ENCODE peak calls at places on chromosomes 1 and 21, in nine cellular contexts. X is fibroblast of gingiva; L is NCI-H748 treated with DMSO at 0.1 percent for 48 hours; Y is thoracic aorta; D is CD8-positive, alpha-beta memory T cell; Q is T-helper 1 cell; T is NCI-H1048; M is osteocyte; P is effector memory CD8-positive, alpha-beta T cell. F is an unnamed sample.

GRCh38 chr1:116982319-116983004 is 19.1 kb upstream of the CD101 start:
- DNase-seq in X (no peak), L (no peak), Y (no peak), D (no peak), Q (no peak), T (no peak), M (no peak), P (no peak), F (no peak)

GRCh38 chr1:206835186-206835585 is 30.2 kb upstream of the IL20 start:
- DNase-seq in X (no peak), L (no peak), Y (no peak), D (no peak), Q (no peak), T (no peak), M (no peak), P (no peak), F (no peak)

GRCh38 chr1:226149806-226150205 is 36.7 kb downstream of the ACBD3 start:
- DNase-seq in X (peak; percentile 50), L (no peak), Y (no peak), D (no peak), Q (no peak), T (no peak), M (peak; percentile 40), P (no peak), F (peak; percentile 10)

GRCh38 chr1:164735315-164736052 is 176.5 kb downstream of the PBX1 start:
- DNase-seq in X (no peak), L (peak; percentile 24), Y (no peak), D (no peak), Q (no peak), T (no peak), M (no peak), P (no peak), F (no peak)

GRCh38 chr1:11706292-11706691 is 14.8 kb downstream of the DRAXIN start:
- DNase-seq in X (no peak), L (no peak), Y (no peak), D (no peak), Q (no peak), T (no peak), M (no peak), P (no peak), F (no peak)

GRCh38 chr1:198201956-198202784 is 45.4 kb downstream of the NEK7 start:
- DNase-seq in X (no peak), L (no peak), Y (no peak), D (no peak), Q (no peak), T (no peak), M (no peak), P (no peak), F (no peak)

GRCh38 chr21:29372063-29372802 is 73.5 kb downstream of the BACH1 start:
- DNase-seq in X (peak; percentile 68), L (peak; percentile 61), Y (peak; percentile 21), D (peak; percentile 59), Q (no peak), T (peak; percentile 38), M (no peak), P (peak; percentile 60), F (peak; percentile 56)

GRCh38 chr1:163295949-163296348 is 25.8 kb upstream of the NUF2 start:
- DNase-seq in X (peak; percentile 53), L (no peak), Y (no peak), D (no peak), Q (no peak), T (no peak), M (no peak), P (no peak), F (no peak)

GRCh38 chr1:153400244-153400643 is 9.4 kb upstream of the S100A8 start:
- DNase-seq in X (no peak), L (no peak), Y (no peak), D (no peak), Q (no peak), T (no peak), M (no peak), P (no peak), F (no peak)

GRCh38 chr1:84020151-84020550 is 21.2 kb upstream of the TTLL7 start:
- DNase-seq in X (no peak), L (peak; percentile 35), Y (no peak), D (no peak), Q (no peak), T (no peak), M (no peak), P (no peak), F (no peak)

GRCh38 chr1:100187912-100188311 is 9.9 kb upstream of the LRRC39 start:
- DNase-seq in X (peak; percentile 82), L (no peak), Y (no peak), D (no peak), Q (no peak), T (peak; percentile 4), M (no peak), P (no peak), F (no peak)

GRCh38 chr1:45569571-45569961 is 14.3 kb upstream of the NASP start:
- DNase-seq in X (no peak), L (no peak), Y (no peak), D (no peak), Q (no peak), T (no peak), M (no peak), P (no peak), F (no peak)

GRCh38 chr1:182301467-182302198 is 90.0 kb downstream of the GLUL start:
- DNase-seq in X (peak; percentile 64), L (no peak), Y (no peak), D (no peak), Q (no peak), T (peak; percentile 91), M (no peak), P (no peak), F (no peak)

GRCh38 chr1:161226320-161226711 is 456 bp downstream of the TOMM40L start:
- DNase-seq in X (no peak), L (no peak), Y (no peak), D (no peak), Q (no peak), T (no peak), M (no peak), P (no peak), F (no peak)

F was measured in GM04504.